ENCODE peak calls at places on chromosomes 2 and 18, in five cellular contexts. Z, J, X, D and U are unnamed samples.
A peak's percentile ranks its signal among the peaks of the same experiment; 100 is the strongest.

GRCh38 chr2:158459161-158460003 is 2.6 kb downstream of the PKP4 start:
- DNase-seq in Z (peak; percentile 11), D (no peak), X (no peak), J (no peak), U (no peak)

GRCh38 chr2:215332876-215333600 is 21.2 kb downstream of the ATIC start:
- DNase-seq in J (no peak), D (no peak), X (no peak), Z (no peak), U (no peak)

GRCh38 chr2:130819915-130820861 is 16.5 kb upstream of the ARHGEF4 start:
- DNase-seq in Z (peak; percentile 49), D (no peak), J (peak; percentile 30), X (no peak), U (peak; percentile 75)

GRCh38 chr2:85273732-85274731 is 53.8 kb downstream of the TGOLN2 start:
- DNase-seq in D (peak; percentile 68), Z (peak; percentile 77), X (no peak), J (no peak), U (peak; percentile 79)

GRCh38 chr2:27582695-27583389 is at the start of gene ZNF512:
- DNase-seq in Z (peak; percentile 95), J (peak; percentile 86), X (peak; percentile 88), D (peak; percentile 93), U (peak; percentile 98)

GRCh38 chr2:45833968-45834344 is 182.5 kb downstream of the PRKCE start:
- DNase-seq in D (no peak), Z (no peak), X (no peak), J (no peak), U (no peak)

GRCh38 chr2:111134082-111134481 is 13.4 kb downstream of the BCL2L11 start:
- DNase-seq in Z (no peak), J (no peak), X (no peak), D (no peak), U (no peak)

GRCh38 chr2:212960336-212960735 is 191.1 kb downstream of the IKZF2 start:
- DNase-seq in D (no peak), X (no peak), J (no peak), Z (no peak), U (no peak)

GRCh38 chr2:75199428-75200011 is at the start of gene TACR1:
- DNase-seq in Z (peak; percentile 80), J (peak; percentile 56), X (peak; percentile 48), D (peak; percentile 80), U (peak; percentile 88)

GRCh38 chr2:206084870-206085741 is 868 bp downstream of the INO80D start:
- DNase-seq in Z (no peak), D (peak; percentile 69), X (peak; percentile 26), J (peak; percentile 34), U (peak; percentile 70)

GRCh38 chr2:236338495-236339184 is 74.4 kb upstream of the ASB18 start:
- DNase-seq in J (no peak), Z (peak; percentile 33), D (no peak), X (no peak), U (no peak)

GRCh38 chr2:86029873-86030272 is 75.8 kb downstream of the POLR1A start:
- DNase-seq in J (no peak), Z (no peak), X (no peak), D (no peak), U (no peak)

GRCh38 chr18:56843241-56843640 is 192.1 kb downstream of the WDR7 start:
- DNase-seq in Z (no peak), X (no peak), J (no peak), D (no peak), U (no peak)

GRCh38 chr2:119283873-119284331 is 60.3 kb downstream of the STEAP3 start:
- DNase-seq in D (peak; percentile 76), J (peak; percentile 50), Z (peak; percentile 12), X (no peak), U (peak; percentile 85)

GRCh38 chr18:48826271-48826670 is 124.5 kb downstream of the SMAD7 start:
- DNase-seq in J (no peak), Z (no peak), D (no peak), X (no peak), U (peak; percentile 40)

GRCh38 chr2:110871637-110872036 is 139.3 kb downstream of the ACOXL start:
- DNase-seq in Z (no peak), X (no peak), J (no peak), D (no peak), U (no peak)

GRCh38 chr18:10403675-10404074 is 50.8 kb upstream of the APCDD1 start:
- DNase-seq in Z (no peak), D (no peak), X (no peak), J (no peak), U (no peak)

GRCh38 chr2:211468881-211469280 is 912.5 kb downstream of the CPS1 start:
- DNase-seq in J (no peak), Z (no peak), D (no peak), X (no peak), U (no peak)

GRCh38 chr2:19256239-19256638 is 102.2 kb downstream of the OSR1 start:
- DNase-seq in D (no peak), X (no peak), J (no peak), Z (peak; percentile 93), U (no peak)

GRCh38 chr2:177796644-177797415 is 275.7 kb downstream of the PDE11A start:
- DNase-seq in J (peak; percentile 26), D (no peak), X (no peak), Z (no peak), U (no peak)

GRCh38 chr2:120893874-120894584 is 158.4 kb downstream of the GLI2 start:
- DNase-seq in D (no peak), J (no peak), X (no peak), Z (no peak), U (no peak)

GRCh38 chr2:55621802-55622201 is 4.4 kb upstream of the PPP4R3B start:
- DNase-seq in D (no peak), X (no peak), Z (no peak), J (no peak), U (no peak)

GRCh38 chr2:200695178-200695930 is 109.5 kb downstream of the AOX1 start:
- DNase-seq in Z (no peak), X (no peak), D (no peak), J (peak; percentile 58), U (no peak)

GRCh38 chr2:96864343-96865091 is 5.4 kb downstream of the SEMA4C start:
- DNase-seq in Z (no peak), X (no peak), J (peak; percentile 80), D (peak; percentile 76), U (peak; percentile 64)

GRCh38 chr18:24915547-24915946 is 436.4 kb downstream of the ZNF521 start:
- DNase-seq in J (no peak), Z (peak; percentile 2), X (no peak), D (no peak), U (no peak)

GRCh38 chr2:119246884-119247843 is 23.5 kb downstream of the STEAP3 start:
- DNase-seq in Z (no peak), J (no peak), D (no peak), X (no peak), U (no peak)

GRCh38 chr18:75161629-75162028 is 47.3 kb downstream of the PTGR3 start:
- DNase-seq in X (no peak), D (no peak), Z (no peak), J (peak; percentile 28), U (no peak)

GRCh38 chr18:75162978-75163377 is 46.0 kb downstream of the PTGR3 start:
- DNase-seq in J (no peak), X (no peak), Z (no peak), D (no peak), U (no peak)

GRCh38 chr18:75163736-75164135 is 45.2 kb downstream of the PTGR3 start:
- DNase-seq in J (no peak), Z (no peak), X (no peak), D (no peak), U (no peak)

GRCh38 chr18:75164479-75164878 is 44.5 kb downstream of the PTGR3 start:
- DNase-seq in D (no peak), J (no peak), X (no peak), Z (no peak), U (no peak)

DNA sequence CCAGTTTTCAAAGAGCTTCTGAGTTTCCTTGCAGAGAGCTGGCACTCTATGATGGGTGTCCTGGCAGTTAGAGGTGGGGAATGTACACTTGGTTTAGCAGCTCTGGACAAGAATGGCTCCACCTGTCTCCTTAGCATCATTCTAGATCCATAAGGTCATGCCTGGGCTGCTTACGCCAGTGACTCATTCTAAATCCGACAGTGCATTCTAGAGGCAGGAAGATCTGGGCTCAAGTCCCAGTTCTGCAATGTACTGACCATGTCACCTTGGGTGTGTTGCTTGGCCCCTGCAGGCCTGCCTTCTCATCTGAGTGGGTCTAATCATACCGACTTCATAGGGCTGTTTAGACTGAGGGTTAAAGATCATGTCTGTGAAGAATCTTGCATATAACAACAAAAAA is 46.5 kb downstream of the PTGR3 start:
- DNase-seq in D (no peak), Z (peak; percentile 45), X (no peak), J (no peak), U (no peak)
- TF ChIP-seq CTCF in D (peak; percentile 30), Z (no peak), X (no peak), J (peak; percentile 34), U (no peak)

DNA sequence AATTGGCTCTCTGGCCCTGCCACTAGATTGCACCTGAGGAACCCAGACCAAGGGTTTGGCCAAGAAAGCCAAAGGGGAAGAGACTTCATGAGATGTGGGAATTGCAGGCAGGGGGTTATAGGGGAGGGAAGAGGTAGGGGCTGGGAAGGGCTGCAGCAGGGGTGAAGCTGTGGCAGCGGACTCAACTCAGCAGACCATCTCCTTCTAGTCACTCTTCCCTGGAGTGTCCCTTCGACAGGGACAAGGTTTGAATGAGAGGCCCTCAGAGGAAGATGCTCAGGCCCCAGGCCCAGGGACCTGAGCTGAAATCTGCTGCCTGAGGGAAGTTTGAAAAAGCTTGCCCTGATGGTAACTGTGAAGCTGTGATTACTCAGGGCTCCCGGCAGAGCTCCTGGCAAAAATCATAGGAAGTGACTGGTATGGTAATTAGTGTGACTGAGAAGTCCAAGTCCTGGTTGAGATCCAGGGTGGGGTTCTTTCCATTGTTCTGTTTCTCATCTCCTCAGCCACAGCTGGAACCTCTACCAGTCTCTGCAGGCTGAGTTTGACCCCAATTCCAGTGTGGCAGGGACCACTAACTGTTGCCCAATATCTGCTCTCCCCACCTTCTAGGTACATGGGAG is 300.9 kb downstream of the CYP26B1 start:
- DNase-seq in Z (peak; percentile 53), J (no peak), D (no peak), X (no peak), U (no peak)
- TF ChIP-seq CTCF in Z (no peak), J (no peak), D (no peak), X (no peak), U (no peak)

GRCh38 chr2:189700681-189701080 is 26.2 kb downstream of the ANKAR start:
- DNase-seq in D (no peak), X (no peak), Z (no peak), J (no peak), U (no peak)

GRCh38 chr2:189698020-189698887 is 23.8 kb downstream of the ANKAR start:
- DNase-seq in J (no peak), Z (peak; percentile 69), X (no peak), D (no peak), U (no peak)

GRCh38 chr2:189696223-189696622 is 21.8 kb downstream of the ANKAR start:
- DNase-seq in X (no peak), J (no peak), Z (no peak), D (no peak), U (no peak)

GRCh38 chr2:189702071-189702470 is 27.6 kb downstream of the ANKAR start:
- DNase-seq in D (no peak), X (no peak), J (no peak), Z (peak; percentile 24), U (no peak)
- TF ChIP-seq CTCF in D (no peak), X (peak; percentile 16), J (no peak), Z (peak; percentile 25), U (no peak)

DNA sequence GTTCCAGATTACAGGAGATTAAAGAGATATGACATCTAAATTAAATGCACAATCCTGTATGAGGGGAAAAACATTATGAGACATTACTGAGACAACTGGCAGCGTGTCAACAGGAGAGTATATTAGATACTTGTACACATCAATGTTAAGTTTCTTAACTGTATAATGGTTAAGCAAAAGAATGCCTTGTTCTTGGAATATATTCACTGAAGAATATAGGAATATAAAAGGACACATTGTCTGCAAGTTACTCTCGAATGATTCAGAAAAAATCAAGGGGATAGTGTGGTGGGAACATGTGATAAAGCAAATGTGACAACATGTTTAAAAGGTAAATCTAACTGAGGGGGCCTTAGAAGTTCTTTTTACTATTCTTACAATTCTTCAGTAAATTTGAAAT is 7.6 kb downstream of the WDPCP start:
- DNase-seq in D (no peak), Z (no peak), J (no peak), X (no peak), U (no peak)
- TF ChIP-seq CTCF in D (no peak), Z (no peak), J (no peak), X (no peak), U (no peak)